ENCODE peak calls at places on chromosomes 4 and X, in nine cellular contexts. T, F, Z, E, S, D, V, C and L are unnamed samples.

GRCh38 chrX:63282828-63283227 is 68.3 kb downstream of the SPIN4 start:
- DNase-seq in T (no peak), F (no peak), Z (no peak), E (no peak), S (no peak), D (no peak), V (no peak), C (no peak), L (no peak)

GRCh38 chr4:59770865-59771264 is 1429.3 kb upstream of the ADGRL3 start:
- DNase-seq in T (no peak), F (no peak), Z (no peak), E (no peak), S (no peak), D (no peak), V (no peak), C (no peak), L (no peak)

GRCh38 chrX:33968611-33969010 is 163.5 kb downstream of the FAM47A start:
- DNase-seq in T (no peak), F (no peak), Z (no peak), E (no peak), S (no peak), D (no peak), V (no peak), C (no peak), L (no peak)

GRCh38 chr4:158588285-158588684 is 66.6 kb downstream of the RXFP1 start:
- DNase-seq in T (no peak), F (no peak), Z (no peak), E (no peak), S (no peak), D (no peak), V (no peak), C (no peak), L (no peak)

GRCh38 chr4:61500883-61501282 is 300.8 kb downstream of the ADGRL3 start:
- DNase-seq in T (no peak), F (no peak), Z (no peak), E (no peak), S (peak; percentile 69), D (no peak), V (no peak), C (no peak), L (peak; percentile 49)

GRCh38 chr4:110616162-110617062 is 6.5 kb downstream of the PITX2 start:
- DNase-seq in T (no peak), F (no peak), Z (no peak), E (no peak), S (no peak), D (no peak), V (no peak), C (no peak), L (no peak)

GRCh38 chrX:150506020-150506419 is 62.4 kb upstream of the MTM1 start:
- DNase-seq in T (no peak), F (no peak), Z (no peak), E (no peak), S (no peak), D (no peak), V (peak; percentile 11), C (no peak), L (no peak)

GRCh38 chrX:153830632-153831434 is 489 bp upstream of the PDZD4 start:
- DNase-seq in T (no peak), F (no peak), Z (no peak), E (no peak), S (no peak), D (no peak), V (no peak), C (no peak), L (no peak)

GRCh38 chrX:44433556-44433955 is 90.1 kb upstream of the EFHC2 start:
- DNase-seq in T (no peak), F (no peak), Z (no peak), E (no peak), S (no peak), D (no peak), V (no peak), C (no peak), L (no peak)

GRCh38 chr4:182015893-182016292 is 227.3 kb upstream of the TENM3 start:
- DNase-seq in T (no peak), F (no peak), Z (no peak), E (no peak), S (no peak), D (no peak), V (no peak), C (no peak), L (no peak)

GRCh38 chrX:96386325-96386724 is 298.3 kb upstream of the DIAPH2 start:
- DNase-seq in T (no peak), F (no peak), Z (no peak), E (no peak), S (no peak), D (no peak), V (no peak), C (no peak), L (no peak)

GRCh38 chrX:132217203-132218073 is 1.8 kb downstream of the RAP2C start:
- DNase-seq in T (peak; percentile 70), F (peak; percentile 83), Z (peak; percentile 40), E (peak; percentile 71), S (peak; percentile 88), D (no peak), V (peak; percentile 77), C (peak; percentile 78), L (peak; percentile 1)

GRCh38 chr4:40246938-40247337 is 50.1 kb downstream of the RHOH start:
- DNase-seq in T (no peak), F (no peak), Z (no peak), E (no peak), S (no peak), D (no peak), V (no peak), C (no peak), L (no peak)

GRCh38 chr4:94457692-94458106 is 6.0 kb downstream of the PDLIM5 start:
- DNase-seq in T (no peak), F (no peak), Z (peak; percentile 56), E (no peak), S (no peak), D (no peak), V (peak; percentile 37), C (no peak), L (no peak)

GRCh38 chrX:40197071-40197470 is 99.3 kb upstream of the BCOR start:
- DNase-seq in T (no peak), F (no peak), Z (no peak), E (no peak), S (no peak), D (no peak), V (peak; percentile 8), C (no peak), L (no peak)

GRCh38 chr4:608236-608635 is 17.1 kb upstream of the PDE6B start:
- DNase-seq in T (no peak), F (no peak), Z (no peak), E (no peak), S (no peak), D (no peak), V (no peak), C (no peak), L (no peak)

GRCh38 chr4:169268951-169269781 is 1.6 kb downstream of the SH3RF1 start:
- DNase-seq in T (no peak), F (no peak), Z (no peak), E (no peak), S (peak; percentile 55), D (no peak), V (no peak), C (no peak), L (no peak)

GRCh38 chr4:162793571-162793970 is 373.1 kb downstream of the NAF1 start:
- DNase-seq in T (no peak), F (no peak), Z (no peak), E (no peak), S (no peak), D (no peak), V (no peak), C (no peak), L (no peak)

GRCh38 chrX:104445591-104445990 is 120.4 kb upstream of the IL1RAPL2 start:
- DNase-seq in T (no peak), F (no peak), Z (no peak), E (no peak), S (no peak), D (no peak), V (no peak), C (no peak), L (no peak)

GRCh38 chrX:40158036-40158706 is 60.4 kb upstream of the BCOR start:
- DNase-seq in T (no peak), F (no peak), Z (no peak), E (no peak), S (no peak), D (no peak), V (peak; percentile 77), C (peak; percentile 68), L (no peak)

GRCh38 chr4:107913283-107913899 is 18.0 kb upstream of the CYP2U1 start:
- DNase-seq in T (peak; percentile 27), F (peak; percentile 57), Z (peak; percentile 61), E (peak; percentile 49), S (peak; percentile 84), D (peak; percentile 60), V (peak; percentile 49), C (no peak), L (no peak)

GRCh38 chr4:36054750-36055467 is 189.4 kb downstream of the ARAP2 start:
- DNase-seq in T (no peak), F (no peak), Z (no peak), E (no peak), S (no peak), D (no peak), V (no peak), C (no peak), L (no peak)

GRCh38 chr4:3297066-3297859 is 4.4 kb downstream of the RGS12 start:
- DNase-seq in T (no peak), F (no peak), Z (no peak), E (no peak), S (no peak), D (no peak), V (no peak), C (peak; percentile 27), L (no peak)

GRCh38 chr4:113683143-113683542 is 78.4 kb downstream of the CAMK2D start:
- DNase-seq in T (peak; percentile 89), F (peak; percentile 92), Z (peak; percentile 75), E (peak; percentile 50), S (no peak), D (no peak), V (no peak), C (no peak), L (no peak)

GRCh38 chrX:12955882-12956703 is 18.8 kb upstream of the TMSB4X start:
- DNase-seq in T (no peak), F (peak; percentile 88), Z (no peak), E (peak; percentile 51), S (peak; percentile 69), D (no peak), V (no peak), C (no peak), L (no peak)

GRCh38 chrX:2766921-2767320 is 15.1 kb downstream of the XG start:
- DNase-seq in T (no peak), F (no peak), Z (no peak), E (no peak), S (no peak), D (no peak), V (no peak), C (no peak), L (no peak)

GRCh38 chr4:126136922-126137781 is 822.4 kb downstream of the FAT4 start:
- DNase-seq in T (no peak), F (no peak), Z (no peak), E (no peak), S (no peak), D (no peak), V (no peak), C (no peak), L (no peak)

GRCh38 chr4:143515905-143516304 is 2.4 kb downstream of the SMARCA5 start:
- DNase-seq in T (no peak), F (no peak), Z (no peak), E (no peak), S (no peak), D (no peak), V (no peak), C (no peak), L (no peak)

GRCh38 chrX:13009256-13009655 is 34.3 kb downstream of the TMSB4X start:
- DNase-seq in T (no peak), F (no peak), Z (no peak), E (no peak), S (no peak), D (no peak), V (no peak), C (no peak), L (no peak)

GRCh38 chr4:17680985-17681920 is 66.8 kb downstream of the MED28 start:
- DNase-seq in T (no peak), F (no peak), Z (no peak), E (no peak), S (no peak), D (no peak), V (no peak), C (no peak), L (no peak)

GRCh38 chrX:130111220-130111934 is 1.1 kb upstream of the ELF4 start:
- DNase-seq in T (no peak), F (no peak), Z (no peak), E (no peak), S (no peak), D (no peak), V (no peak), C (no peak), L (no peak)